ENCODE peak calls at places on chromosomes 16 and 17, in seven cellular contexts. One of them, this sample, is unnamed.

GRCh38 chr17:81090361-81091133 is 55.6 kb downstream of the BAIAP2 start:
- DNase-seq in AG04450: no peak
- DNase-seq in erythroblast: peak
- DNase-seq in HTR-8/SVneo: no peak
- DNase-seq in NCI-H345: no peak
- DNase-seq in pancreas: no peak
- DNase-seq in mucosa of gallbladder: no peak
- DNase-seq in this sample: no peak

GRCh38 chr17:50423553-50424159 is 2.4 kb upstream of the ACSF2 start:
- DNase-seq in mucosa of gallbladder: peak
- DNase-seq in pancreas: no peak
- DNase-seq in NCI-H345: no peak
- DNase-seq in AG04450: peak
- DNase-seq in HTR-8/SVneo: peak
- DNase-seq in erythroblast: peak
- DNase-seq in this sample: no peak

GRCh38 chr17:77738666-77739531 is 219.6 kb upstream of the TNRC6C start:
- DNase-seq in HTR-8/SVneo: no peak
- DNase-seq in erythroblast: no peak
- DNase-seq in mucosa of gallbladder: peak
- DNase-seq in AG04450: no peak
- DNase-seq in pancreas: no peak
- DNase-seq in NCI-H345: peak
- DNase-seq in this sample: no peak

GRCh38 chr17:7560172-7561027 is 1.3 kb upstream of the SENP3 start:
- DNase-seq in mucosa of gallbladder: no peak
- DNase-seq in erythroblast: peak
- DNase-seq in NCI-H345: no peak
- DNase-seq in AG04450: no peak
- DNase-seq in pancreas: peak
- DNase-seq in HTR-8/SVneo: no peak
- DNase-seq in this sample: peak

GRCh38 chr16:31876955-31877828 is 3.6 kb downstream of the ZNF267 start:
- DNase-seq in pancreas: no peak
- DNase-seq in erythroblast: no peak
- DNase-seq in HTR-8/SVneo: peak
- DNase-seq in NCI-H345: no peak
- DNase-seq in mucosa of gallbladder: no peak
- DNase-seq in AG04450: peak
- DNase-seq in this sample: no peak

GRCh38 chr16:27816561-27816960 is 247.0 kb downstream of the GSG1L start:
- DNase-seq in erythroblast: no peak
- DNase-seq in pancreas: no peak
- DNase-seq in mucosa of gallbladder: no peak
- DNase-seq in HTR-8/SVneo: no peak
- DNase-seq in NCI-H345: no peak
- DNase-seq in AG04450: no peak
- DNase-seq in this sample: no peak

GRCh38 chr17:79730769-79731483 is at the start of gene ENPP7:
- DNase-seq in mucosa of gallbladder: no peak
- DNase-seq in AG04450: no peak
- DNase-seq in erythroblast: no peak
- DNase-seq in NCI-H345: no peak
- DNase-seq in HTR-8/SVneo: no peak
- DNase-seq in pancreas: no peak
- DNase-seq in this sample: no peak

GRCh38 chr17:39591958-39592954 is 15.5 kb downstream of the NEUROD2 start:
- DNase-seq in NCI-H345: no peak
- DNase-seq in HTR-8/SVneo: peak
- DNase-seq in mucosa of gallbladder: peak
- DNase-seq in erythroblast: peak
- DNase-seq in AG04450: no peak
- DNase-seq in pancreas: no peak
- DNase-seq in this sample: no peak

GRCh38 chr16:79211581-79211980 is 389.0 kb downstream of the MAF start:
- DNase-seq in mucosa of gallbladder: no peak
- DNase-seq in HTR-8/SVneo: no peak
- DNase-seq in NCI-H345: no peak
- DNase-seq in pancreas: no peak
- DNase-seq in erythroblast: no peak
- DNase-seq in AG04450: no peak
- DNase-seq in this sample: no peak

GRCh38 chr16:84618428-84619102 is 687 bp upstream of the COTL1 start:
- DNase-seq in AG04450: peak
- DNase-seq in NCI-H345: no peak
- DNase-seq in pancreas: no peak
- DNase-seq in HTR-8/SVneo: peak
- DNase-seq in erythroblast: no peak
- DNase-seq in mucosa of gallbladder: peak
- DNase-seq in this sample: no peak

GRCh38 chr16:67926181-67926742 is 5.4 kb downstream of the CTRL start:
- DNase-seq in NCI-H345: peak
- DNase-seq in erythroblast: no peak
- DNase-seq in AG04450: no peak
- DNase-seq in mucosa of gallbladder: no peak
- DNase-seq in pancreas: peak
- DNase-seq in HTR-8/SVneo: no peak
- DNase-seq in this sample: no peak

GRCh38 chr16:11256657-11257130 is 690 bp upstream of the SOCS1 start:
- DNase-seq in pancreas: peak
- DNase-seq in AG04450: no peak
- DNase-seq in NCI-H345: peak
- DNase-seq in HTR-8/SVneo: no peak
- DNase-seq in mucosa of gallbladder: peak
- DNase-seq in erythroblast: no peak
- DNase-seq in this sample: no peak

GRCh38 chr16:57994778-57995177 is 5.7 kb downstream of the ZNF319 start:
- DNase-seq in NCI-H345: no peak
- DNase-seq in HTR-8/SVneo: no peak
- DNase-seq in AG04450: no peak
- DNase-seq in erythroblast: peak
- DNase-seq in mucosa of gallbladder: peak
- DNase-seq in pancreas: no peak
- DNase-seq in this sample: no peak

GRCh38 chr16:27449434-27450188 is 47.6 kb downstream of the IL21R start:
- DNase-seq in NCI-H345: no peak
- DNase-seq in pancreas: no peak
- DNase-seq in AG04450: no peak
- DNase-seq in mucosa of gallbladder: peak
- DNase-seq in HTR-8/SVneo: no peak
- DNase-seq in erythroblast: no peak
- DNase-seq in this sample: peak

GRCh38 chr17:31568140-31568938 is 176.9 kb downstream of the RAB11FIP4 start:
- DNase-seq in pancreas: no peak
- DNase-seq in mucosa of gallbladder: no peak
- DNase-seq in NCI-H345: no peak
- DNase-seq in erythroblast: no peak
- DNase-seq in AG04450: no peak
- DNase-seq in HTR-8/SVneo: no peak
- DNase-seq in this sample: no peak

GRCh38 chr16:87465306-87465705 is 27.5 kb downstream of the ZCCHC14 start:
- DNase-seq in NCI-H345: no peak
- DNase-seq in erythroblast: peak
- DNase-seq in pancreas: peak
- DNase-seq in HTR-8/SVneo: peak
- DNase-seq in mucosa of gallbladder: peak
- DNase-seq in AG04450: peak
- DNase-seq in this sample: no peak

GRCh38 chr16:89890200-89890599 is 16.8 kb downstream of the TCF25 start:
- DNase-seq in HTR-8/SVneo: no peak
- DNase-seq in pancreas: no peak
- DNase-seq in NCI-H345: no peak
- DNase-seq in mucosa of gallbladder: no peak
- DNase-seq in erythroblast: no peak
- DNase-seq in AG04450: no peak
- DNase-seq in this sample: no peak

GRCh38 chr16:24863582-24864437 is 18.0 kb downstream of the SLC5A11 start:
- DNase-seq in pancreas: no peak
- DNase-seq in AG04450: no peak
- DNase-seq in HTR-8/SVneo: no peak
- DNase-seq in erythroblast: no peak
- DNase-seq in NCI-H345: no peak
- DNase-seq in mucosa of gallbladder: no peak
- DNase-seq in this sample: no peak